ENCODE peak calls at places on chromosomes 16 and 17, in six cellular contexts. W is IMR-90, X is neuronal stem cell, N is mesenchymal stem cell, Q is H1, E is trophoblast cell. R is an unnamed sample.
A peak's percentile ranks its signal among the peaks of the same experiment; 100 is the strongest.

GRCh38 chr16:83781-84615 is 6.0 kb downstream of the MPG start:
- DNase-seq in W (peak; percentile 28), X (no peak), N (peak; percentile 48), Q (no peak), E (no peak), R (no peak)

GRCh38 chr17:65243838-65244237 is 106.7 kb downstream of the RGS9 start:
- DNase-seq in W (peak; percentile 24), X (peak; percentile 48), N (no peak), Q (no peak), E (no peak), R (peak; percentile 69)

GRCh38 chr17:12386240-12386639 is 279.4 kb upstream of the MYOCD start:
- DNase-seq in W (peak; percentile 11), X (no peak), N (no peak), Q (no peak), E (no peak), R (no peak)

GRCh38 chr17:30296499-30297038 is 4.8 kb upstream of the BLMH start:
- DNase-seq in W (no peak), X (no peak), N (no peak), Q (no peak), E (no peak), R (no peak)

GRCh38 chr17:34139996-34140395 is 115.1 kb upstream of the CCL2 start:
- DNase-seq in W (no peak), X (peak; percentile 12), N (no peak), Q (no peak), E (no peak), R (no peak)

GRCh38 chr17:79812206-79812968 is 15.5 kb upstream of the CBX8 start:
- DNase-seq in W (no peak), X (no peak), N (no peak), Q (no peak), E (no peak), R (no peak)

GRCh38 chr16:67563708-67564468 is 1.6 kb downstream of the CTCF start:
- DNase-seq in W (peak; percentile 88), X (no peak), N (peak; percentile 89), Q (no peak), E (peak; percentile 58), R (no peak)

GRCh38 chr16:1010815-1011214 is 29.2 kb downstream of the SOX8 start:
- DNase-seq in W (no peak), X (no peak), N (no peak), Q (no peak), E (no peak), R (no peak)

GRCh38 chr16:76956394-76956793 is 234.6 kb upstream of the MON1B start:
- DNase-seq in W (no peak), X (no peak), N (no peak), Q (no peak), E (no peak), R (no peak)

GRCh38 chr17:66892286-66892685 is 57.4 kb downstream of the CACNG5 start:
- DNase-seq in W (no peak), X (no peak), N (no peak), Q (no peak), E (no peak), R (no peak)

GRCh38 chr16:8346291-8346690 is 244.0 kb downstream of the TMEM114 start:
- DNase-seq in W (no peak), X (peak; percentile 54), N (no peak), Q (no peak), E (no peak), R (no peak)

GRCh38 chr16:56637814-56638750 is at the start of gene MT1A:
- DNase-seq in W (peak; percentile 7), X (no peak), N (peak; percentile 36), Q (no peak), E (peak; percentile 60), R (peak; percentile 78)

GRCh38 chr16:81478876-81479496 is 34.4 kb downstream of the CMIP start:
- DNase-seq in W (no peak), X (no peak), N (peak; percentile 67), Q (no peak), E (no peak), R (no peak)

GRCh38 chr17:50817838-50818237 is 17.5 kb upstream of the WFIKKN2 start:
- DNase-seq in W (no peak), X (no peak), N (peak; percentile 16), Q (peak; percentile 15), E (no peak), R (no peak)

GRCh38 chr17:46984341-46984740 is 5.3 kb upstream of the RPRML start:
- DNase-seq in W (no peak), X (no peak), N (no peak), Q (no peak), E (no peak), R (no peak)

GRCh38 chr17:20174588-20175265 is 165.6 kb downstream of the SPECC1 start:
- DNase-seq in W (peak; percentile 76), X (no peak), N (peak; percentile 81), Q (no peak), E (peak; percentile 40), R (no peak)

GRCh38 chr17:8382880-8383142 is 182 bp downstream of the RPL26 start:
- DNase-seq in W (no peak), X (no peak), N (no peak), Q (no peak), E (no peak), R (no peak)
- H3K18ac ChIP-seq in W (no peak overlapping the region), X (peak overlapping the region; percentile 22), N (peak overlapping the region; percentile 44), Q (no peak overlapping the region), E (no peak overlapping the region), R (peak overlapping the region; percentile 63)

GRCh38 chr16:24139282-24139681 is 116.9 kb upstream of the CACNG3 start:
- DNase-seq in W (no peak), X (no peak), N (no peak), Q (peak; percentile 41), E (no peak), R (peak; percentile 66)

GRCh38 chr16:24132797-24133155 is 123.4 kb upstream of the CACNG3 start:
- DNase-seq in W (no peak), X (no peak), N (no peak), Q (no peak), E (peak; percentile 58), R (no peak)

GRCh38 chr16:24132048-24132796 is 123.9 kb upstream of the CACNG3 start:
- DNase-seq in W (no peak), X (no peak), N (no peak), Q (no peak), E (peak; percentile 81), R (no peak)

GRCh38 chr16:24138024-24138423 is 118.1 kb upstream of the CACNG3 start:
- DNase-seq in W (no peak), X (no peak), N (no peak), Q (peak; percentile 27), E (no peak), R (peak; percentile 72)

GRCh38 chr16:24135624-24136296 is 120.4 kb upstream of the CACNG3 start:
- DNase-seq in W (no peak), X (no peak), N (no peak), Q (no peak), E (no peak), R (peak; percentile 39)
- H3K9ac ChIP-seq in W (no peak overlapping the region), X (no peak overlapping the region), N (no peak overlapping the region), Q (no peak overlapping the region), E (no peak overlapping the region), R (no peak overlapping the region)

GRCh38 chr16:47715442-47716054 is 254.4 kb downstream of the PHKB start:
- DNase-seq in W (no peak), X (no peak), N (no peak), Q (no peak), E (peak; percentile 5), R (no peak)

GRCh38 chr16:47711809-47712208 is 250.7 kb downstream of the PHKB start:
- DNase-seq in W (no peak), X (no peak), N (no peak), Q (no peak), E (no peak), R (no peak)

GRCh38 chr16:47716571-47716970 is 255.4 kb downstream of the PHKB start:
- DNase-seq in W (no peak), X (no peak), N (no peak), Q (no peak), E (peak; percentile 34), R (no peak)

GRCh38 chr16:47713225-47713595 is 252.1 kb downstream of the PHKB start:
- DNase-seq in W (peak; percentile 95), X (no peak), N (peak; percentile 82), Q (no peak), E (peak; percentile 89), R (no peak)

DNA sequence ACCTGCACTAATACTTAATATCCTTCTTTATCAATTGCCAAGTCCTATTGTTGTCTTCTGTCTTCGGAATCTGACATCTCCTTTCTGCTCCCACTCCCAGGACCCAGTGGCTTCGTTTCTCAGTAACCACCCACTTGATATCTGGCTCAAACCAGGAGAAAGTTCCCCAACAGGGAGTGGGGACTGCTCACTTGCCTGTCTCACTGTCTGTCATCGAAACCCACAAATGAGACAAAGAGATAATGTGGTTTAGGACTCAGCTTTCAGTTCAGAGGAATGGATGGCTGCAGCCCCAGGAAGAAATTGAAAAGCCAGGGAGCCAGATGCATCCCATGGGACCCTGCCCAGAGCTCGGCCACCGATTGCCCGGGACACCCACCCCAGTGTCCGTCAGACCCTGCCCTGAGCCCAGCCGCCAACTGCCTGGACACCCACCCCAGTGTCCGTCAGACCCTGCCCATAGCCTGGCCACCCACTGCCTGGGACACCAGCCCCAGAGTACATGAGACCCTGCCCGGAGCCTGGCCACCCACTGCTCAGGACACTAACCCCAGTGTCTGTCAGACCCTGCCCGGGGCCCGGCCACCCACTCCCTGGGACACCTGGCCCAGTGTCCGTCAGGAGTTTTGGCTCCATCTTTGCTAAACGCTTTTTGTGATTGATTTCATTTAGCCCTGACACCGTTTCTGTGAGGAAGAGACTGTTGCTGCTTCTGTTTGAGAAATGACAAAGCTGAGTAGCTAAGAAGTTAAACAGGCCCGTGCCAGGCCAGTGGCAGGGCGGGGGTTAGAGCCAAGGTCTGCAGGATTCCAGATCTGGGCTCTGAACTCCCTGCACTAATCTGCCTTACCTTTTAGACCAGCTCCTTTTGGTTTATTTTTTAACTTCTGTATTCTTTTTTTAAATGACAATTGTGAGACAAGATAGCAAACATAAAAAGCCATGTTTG is 251.4 kb downstream of the PHKB start:
- DNase-seq in W (no peak), X (no peak), N (no peak), Q (no peak), E (no peak), R (no peak)
- H2AFZ ChIP-seq in W (peak overlapping the region; percentile 61), X (no peak overlapping the region), N (peak overlapping the region; percentile 14), Q (no peak overlapping the region), E (peak overlapping the region; percentile 81), R (no peak overlapping the region)

DNA sequence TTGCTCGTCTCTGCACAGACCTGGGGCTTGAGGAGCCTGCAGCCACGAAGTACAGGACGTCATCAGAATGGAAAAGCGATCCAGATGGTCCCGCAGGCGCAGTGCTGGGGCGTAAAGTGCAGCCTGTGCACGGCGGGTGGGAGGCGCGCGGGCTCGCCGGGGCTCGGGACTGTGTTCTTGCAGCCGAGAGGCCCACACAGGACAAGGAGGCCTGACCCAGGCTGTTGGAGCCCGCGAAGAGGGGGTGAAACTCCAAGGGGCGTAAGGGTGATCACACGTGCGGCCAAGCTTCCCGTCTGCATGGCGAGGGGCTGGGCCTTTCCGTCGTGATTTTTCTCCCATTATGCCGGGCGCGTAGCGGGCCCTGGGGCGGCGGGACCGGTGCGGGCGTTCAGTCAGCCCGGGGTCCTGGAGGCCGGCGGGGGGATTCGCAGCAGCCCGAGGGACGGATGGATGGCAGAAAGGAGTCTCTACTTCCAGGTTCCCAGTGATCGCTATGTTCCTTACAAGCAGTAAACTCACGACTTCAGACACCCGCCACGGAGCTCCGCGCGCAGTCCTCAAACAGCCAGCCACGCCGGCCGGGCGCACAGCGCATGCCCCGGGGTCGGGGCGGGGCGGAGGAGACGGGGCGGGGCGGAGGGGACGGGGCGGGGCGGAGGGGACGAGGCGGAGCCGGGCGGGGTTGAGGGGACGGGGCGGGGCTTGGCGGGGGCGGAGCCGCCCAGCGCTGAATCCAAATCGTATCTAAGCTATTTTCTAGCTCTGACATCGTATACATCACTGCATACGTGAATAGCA is 141.0 kb upstream of the KCNJ18 start:
- DNase-seq in W (peak; percentile 89), X (peak; percentile 54), N (peak; percentile 79), Q (no peak), E (peak; percentile 48), R (no peak)
- H3K18ac ChIP-seq in W (peak overlapping the region; percentile 25), X (peak overlapping the region; percentile 95), N (peak overlapping the region; percentile 40), Q (no peak overlapping the region), E (no peak overlapping the region), R (no peak overlapping the region)